ENCODE peak calls at places on chromosome 10, in five cellular contexts. E, Y, V, L and K are unnamed samples.

GRCh38 chr10:94524146-94524545 is 21.4 kb upstream of the HELLS start:
- DNase-seq in E (no peak), Y (no peak), V (peak), L (no peak), K (no peak)

GRCh38 chr10:18312385-18313145 is 172.3 kb downstream of the CACNB2 start:
- DNase-seq in E (no peak), Y (no peak), V (peak), L (no peak), K (peak)

GRCh38 chr10:112832361-112832878 is 117.6 kb upstream of the TCF7L2 start:
- DNase-seq in E (no peak), Y (no peak), V (peak), L (no peak), K (peak)

GRCh38 chr10:22335204-22335956 is 9.9 kb upstream of the SPAG6 start:
- DNase-seq in E (no peak), Y (peak), V (peak), L (peak), K (peak)

GRCh38 chr10:5524721-5525531 is at the start of gene CALML3:
- DNase-seq in E (no peak), Y (peak), V (no peak), L (peak), K (no peak)

GRCh38 chr10:125026036-125026931 is 84.4 kb downstream of the ZRANB1 start:
- DNase-seq in E (no peak), Y (no peak), V (no peak), L (no peak), K (peak)

GRCh38 chr10:5545778-5546710 is 21.3 kb downstream of the CALML3 start:
- DNase-seq in E (peak), Y (peak), V (no peak), L (peak), K (no peak)

GRCh38 chr10:131745591-131745990 is 155.2 kb upstream of the PPP2R2D start:
- DNase-seq in E (no peak), Y (peak), V (no peak), L (peak), K (no peak)